ENCODE peak calls at places on chromosomes 16 and 17, in six cellular contexts. One of them, this sample, is unnamed.

GRCh38 chr17:61157246-61157887 is 242.3 kb upstream of the TBX2 start:
- DNase-seq in mesendoderm: no peak
- DNase-seq in neuronal stem cell: no peak
- DNase-seq in mesenchymal stem cell: peak; percentile 75
- DNase-seq in trophoblast cell: no peak
- DNase-seq in H1: no peak
- DNase-seq in this sample: peak; percentile 71

GRCh38 chr17:14525551-14526455 is 224.9 kb downstream of the HS3ST3B1 start:
- DNase-seq in mesendoderm: peak; percentile 35
- DNase-seq in neuronal stem cell: no peak
- DNase-seq in mesenchymal stem cell: no peak
- DNase-seq in trophoblast cell: peak; percentile 50
- DNase-seq in H1: peak; percentile 61
- DNase-seq in this sample: no peak

GRCh38 chr16:22184615-22184968 is 21.5 kb upstream of the EEF2K start:
- DNase-seq in mesendoderm: no peak
- DNase-seq in neuronal stem cell: no peak
- DNase-seq in mesenchymal stem cell: no peak
- DNase-seq in trophoblast cell: peak; percentile 8
- DNase-seq in H1: no peak
- DNase-seq in this sample: no peak

GRCh38 chr16:20674684-20675487 is 22.6 kb downstream of the ACSM1 start:
- DNase-seq in mesendoderm: peak; percentile 50
- DNase-seq in neuronal stem cell: no peak
- DNase-seq in mesenchymal stem cell: no peak
- DNase-seq in trophoblast cell: peak; percentile 51
- DNase-seq in H1: peak; percentile 51
- DNase-seq in this sample: no peak

GRCh38 chr16:4936991-4937781 is at the start of gene PPL:
- DNase-seq in mesendoderm: peak; percentile 95
- DNase-seq in neuronal stem cell: peak; percentile 65
- DNase-seq in mesenchymal stem cell: no peak
- DNase-seq in trophoblast cell: peak; percentile 77
- DNase-seq in H1: peak; percentile 98
- DNase-seq in this sample: no peak

GRCh38 chr17:83090424-83091256 is 11.2 kb downstream of the METRNL start:
- DNase-seq in mesendoderm: no peak
- DNase-seq in neuronal stem cell: no peak
- DNase-seq in mesenchymal stem cell: no peak
- DNase-seq in trophoblast cell: no peak
- DNase-seq in H1: no peak
- DNase-seq in this sample: no peak

GRCh38 chr16:86531193-86531550 is 20.8 kb downstream of the FOXF1 start:
- DNase-seq in mesendoderm: no peak
- DNase-seq in neuronal stem cell: no peak
- DNase-seq in mesenchymal stem cell: no peak
- DNase-seq in trophoblast cell: no peak
- DNase-seq in H1: no peak
- DNase-seq in this sample: no peak

GRCh38 chr17:7191571-7192270 is 12.6 kb upstream of the ASGR1 start:
- DNase-seq in mesendoderm: peak; percentile 79
- DNase-seq in neuronal stem cell: peak; percentile 73
- DNase-seq in mesenchymal stem cell: peak; percentile 39
- DNase-seq in trophoblast cell: peak; percentile 63
- DNase-seq in H1: peak; percentile 86
- DNase-seq in this sample: peak; percentile 31

GRCh38 chr16:89272631-89273030 is 55.1 kb downstream of the ZNF778 start:
- DNase-seq in mesendoderm: no peak
- DNase-seq in neuronal stem cell: no peak
- DNase-seq in mesenchymal stem cell: no peak
- DNase-seq in trophoblast cell: no peak
- DNase-seq in H1: no peak
- DNase-seq in this sample: no peak

GRCh38 chr17:19319771-19320505 is 42.6 kb downstream of the B9D1 start:
- DNase-seq in mesendoderm: no peak
- DNase-seq in neuronal stem cell: no peak
- DNase-seq in mesenchymal stem cell: no peak
- DNase-seq in trophoblast cell: peak; percentile 78
- DNase-seq in H1: no peak
- DNase-seq in this sample: no peak

GRCh38 chr16:72996291-72997062 is 51.5 kb downstream of the ZFHX3 start:
- DNase-seq in mesendoderm: no peak
- DNase-seq in neuronal stem cell: no peak
- DNase-seq in mesenchymal stem cell: no peak
- DNase-seq in trophoblast cell: peak; percentile 95
- DNase-seq in H1: no peak
- DNase-seq in this sample: no peak

GRCh38 chr16:82219298-82219697 is 49.3 kb upstream of the MPHOSPH6 start:
- DNase-seq in mesendoderm: no peak
- DNase-seq in neuronal stem cell: no peak
- DNase-seq in mesenchymal stem cell: no peak
- DNase-seq in trophoblast cell: no peak
- DNase-seq in H1: no peak
- DNase-seq in this sample: no peak

GRCh38 chr17:78442648-78443128 is 64.2 kb downstream of the PGS1 start:
- DNase-seq in mesendoderm: no peak
- DNase-seq in neuronal stem cell: no peak
- DNase-seq in mesenchymal stem cell: peak; percentile 56
- DNase-seq in trophoblast cell: peak; percentile 76
- DNase-seq in H1: no peak
- DNase-seq in this sample: peak; percentile 88

GRCh38 chr16:19088341-19088916 is 21.0 kb downstream of the COQ7 start:
- DNase-seq in mesendoderm: no peak
- DNase-seq in neuronal stem cell: no peak
- DNase-seq in mesenchymal stem cell: no peak
- DNase-seq in trophoblast cell: no peak
- DNase-seq in H1: no peak
- DNase-seq in this sample: no peak

GRCh38 chr16:68884867-68885266 is 41.5 kb downstream of the TANGO6 start:
- DNase-seq in mesendoderm: no peak
- DNase-seq in neuronal stem cell: no peak
- DNase-seq in mesenchymal stem cell: no peak
- DNase-seq in trophoblast cell: no peak
- DNase-seq in H1: no peak
- DNase-seq in this sample: no peak

GRCh38 chr17:46044286-46044928 is 45.4 kb downstream of the STH start:
- DNase-seq in mesendoderm: peak; percentile 94
- DNase-seq in neuronal stem cell: peak; percentile 58
- DNase-seq in mesenchymal stem cell: peak; percentile 88
- DNase-seq in trophoblast cell: peak; percentile 82
- DNase-seq in H1: no peak
- DNase-seq in this sample: peak; percentile 87

GRCh38 chr17:27343972-27344607 is 50.2 kb downstream of the WSB1 start:
- DNase-seq in mesendoderm: no peak
- DNase-seq in neuronal stem cell: no peak
- DNase-seq in mesenchymal stem cell: no peak
- DNase-seq in trophoblast cell: no peak
- DNase-seq in H1: no peak
- DNase-seq in this sample: no peak

GRCh38 chr16:66272461-66272860 is 94.0 kb upstream of the CDH5 start:
- DNase-seq in mesendoderm: no peak
- DNase-seq in neuronal stem cell: no peak
- DNase-seq in mesenchymal stem cell: no peak
- DNase-seq in trophoblast cell: no peak
- DNase-seq in H1: no peak
- DNase-seq in this sample: no peak

GRCh38 chr16:10088380-10088793 is 93.8 kb downstream of the GRIN2A start:
- DNase-seq in mesendoderm: no peak
- DNase-seq in neuronal stem cell: no peak
- DNase-seq in mesenchymal stem cell: no peak
- DNase-seq in trophoblast cell: no peak
- DNase-seq in H1: no peak
- DNase-seq in this sample: no peak

GRCh38 chr16:29995911-29996772 is at the start of gene INO80E:
- DNase-seq in mesendoderm: peak; percentile 98
- DNase-seq in neuronal stem cell: peak; percentile 95
- DNase-seq in mesenchymal stem cell: peak; percentile 96
- DNase-seq in trophoblast cell: peak; percentile 99
- DNase-seq in H1: peak; percentile 98
- DNase-seq in this sample: peak; percentile 93

GRCh38 chr16:23407436-23408125 is 45.4 kb downstream of the COG7 start:
- DNase-seq in mesendoderm: no peak
- DNase-seq in neuronal stem cell: no peak
- DNase-seq in mesenchymal stem cell: no peak
- DNase-seq in trophoblast cell: no peak
- DNase-seq in H1: no peak
- DNase-seq in this sample: no peak

GRCh38 chr17:7346761-7347614 is 5.0 kb upstream of the KCTD11 start:
- DNase-seq in mesendoderm: no peak
- DNase-seq in neuronal stem cell: no peak
- DNase-seq in mesenchymal stem cell: no peak
- DNase-seq in trophoblast cell: no peak
- DNase-seq in H1: no peak
- DNase-seq in this sample: no peak

GRCh38 chr16:56691885-56692284 is 9.6 kb downstream of the MT1X start:
- DNase-seq in mesendoderm: peak; percentile 87
- DNase-seq in neuronal stem cell: no peak
- DNase-seq in mesenchymal stem cell: no peak
- DNase-seq in trophoblast cell: peak; percentile 96
- DNase-seq in H1: no peak
- DNase-seq in this sample: peak; percentile 17

GRCh38 chr17:65797809-65798208 is 236.4 kb upstream of the AXIN2 start:
- DNase-seq in mesendoderm: peak; percentile 66
- DNase-seq in neuronal stem cell: no peak
- DNase-seq in mesenchymal stem cell: no peak
- DNase-seq in trophoblast cell: no peak
- DNase-seq in H1: peak; percentile 69
- DNase-seq in this sample: no peak

GRCh38 chr16:17275989-17276530 is 194.7 kb downstream of the XYLT1 start:
- DNase-seq in mesendoderm: no peak
- DNase-seq in neuronal stem cell: no peak
- DNase-seq in mesenchymal stem cell: no peak
- DNase-seq in trophoblast cell: no peak
- DNase-seq in H1: no peak
- DNase-seq in this sample: no peak

GRCh38 chr17:29592850-29593545 is at the start of gene ANKRD13B:
- DNase-seq in mesendoderm: no peak
- DNase-seq in neuronal stem cell: no peak
- DNase-seq in mesenchymal stem cell: no peak
- DNase-seq in trophoblast cell: peak; percentile 47
- DNase-seq in H1: peak; percentile 85
- DNase-seq in this sample: no peak

GRCh38 chr17:27860971-27861669 is 32.0 kb downstream of the LYRM9 start:
- DNase-seq in mesendoderm: no peak
- DNase-seq in neuronal stem cell: no peak
- DNase-seq in mesenchymal stem cell: no peak
- DNase-seq in trophoblast cell: no peak
- DNase-seq in H1: no peak
- DNase-seq in this sample: no peak

GRCh38 chr16:81567987-81568748 is 123.6 kb downstream of the CMIP start:
- DNase-seq in mesendoderm: no peak
- DNase-seq in neuronal stem cell: no peak
- DNase-seq in mesenchymal stem cell: peak; percentile 47
- DNase-seq in trophoblast cell: no peak
- DNase-seq in H1: no peak
- DNase-seq in this sample: peak; percentile 43

GRCh38 chr16:13999895-14000425 is 71.2 kb upstream of the MRTFB start:
- DNase-seq in mesendoderm: no peak
- DNase-seq in neuronal stem cell: no peak
- DNase-seq in mesenchymal stem cell: no peak
- DNase-seq in trophoblast cell: no peak
- DNase-seq in H1: no peak
- DNase-seq in this sample: no peak

GRCh38 chr16:83715217-83715920 is 92.4 kb upstream of the HSBP1 start:
- DNase-seq in mesendoderm: no peak
- DNase-seq in neuronal stem cell: no peak
- DNase-seq in mesenchymal stem cell: no peak
- DNase-seq in trophoblast cell: no peak
- DNase-seq in H1: no peak
- DNase-seq in this sample: no peak
- H3K4me3 ChIP-seq in mesendoderm: no peak overlapping the region
- H3K4me3 ChIP-seq in neuronal stem cell: no peak overlapping the region
- H3K4me3 ChIP-seq in mesenchymal stem cell: no peak overlapping the region
- H3K4me3 ChIP-seq in trophoblast cell: no peak overlapping the region
- H3K4me3 ChIP-seq in H1: no peak overlapping the region
- H3K4me3 ChIP-seq in this sample: no peak overlapping the region

DNA sequence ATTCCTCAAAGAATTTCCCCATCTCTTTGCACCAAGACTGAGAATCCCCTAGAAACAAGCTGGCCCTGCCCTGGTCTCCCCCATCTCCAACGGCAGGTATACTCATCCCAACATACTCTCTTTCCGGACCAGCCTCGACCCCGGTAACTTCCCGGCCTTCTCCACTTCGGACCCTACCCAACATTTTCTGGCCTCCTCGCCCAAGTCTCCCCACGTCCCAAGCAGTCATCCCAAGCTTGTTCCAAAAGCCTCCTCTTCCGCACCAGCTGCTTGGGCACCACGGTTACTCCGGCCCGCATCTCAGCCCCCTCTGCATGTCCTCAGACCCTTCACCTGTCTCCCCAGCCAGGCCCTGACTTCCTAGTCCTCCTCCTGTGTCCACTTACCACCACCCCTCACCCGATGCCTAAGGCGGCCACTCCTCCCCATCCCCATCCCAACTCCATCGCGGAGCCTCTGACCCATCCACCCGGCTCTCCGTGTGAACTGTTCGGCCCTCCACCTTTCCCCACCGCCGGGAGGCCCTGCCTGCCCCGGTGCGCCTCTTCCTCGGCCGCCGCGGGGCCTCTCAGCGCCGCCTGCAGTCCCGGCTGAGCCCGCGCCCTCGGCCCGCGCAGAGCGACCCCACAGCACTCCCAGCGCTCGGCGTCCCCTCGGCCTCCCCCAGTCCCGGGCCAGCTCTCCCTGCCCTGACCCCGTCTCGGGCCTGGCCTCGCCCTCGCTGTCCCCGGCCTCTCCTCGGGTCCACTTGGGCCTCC is 993 bp downstream of the PITPNA start:
- DNase-seq in mesendoderm: no peak
- DNase-seq in neuronal stem cell: no peak
- DNase-seq in mesenchymal stem cell: peak; percentile 44
- DNase-seq in trophoblast cell: peak; percentile 55
- DNase-seq in H1: peak; percentile 62
- DNase-seq in this sample: no peak
- H3K23ac ChIP-seq in mesendoderm: no peak overlapping the region
- H3K23ac ChIP-seq in neuronal stem cell: peak overlapping the region; percentile 82
- H3K23ac ChIP-seq in mesenchymal stem cell: peak overlapping the region; percentile 16
- H3K23ac ChIP-seq in trophoblast cell: no peak overlapping the region
- H3K23ac ChIP-seq in H1: no peak overlapping the region
- H3K23ac ChIP-seq in this sample: peak overlapping the region; percentile 62

DNA sequence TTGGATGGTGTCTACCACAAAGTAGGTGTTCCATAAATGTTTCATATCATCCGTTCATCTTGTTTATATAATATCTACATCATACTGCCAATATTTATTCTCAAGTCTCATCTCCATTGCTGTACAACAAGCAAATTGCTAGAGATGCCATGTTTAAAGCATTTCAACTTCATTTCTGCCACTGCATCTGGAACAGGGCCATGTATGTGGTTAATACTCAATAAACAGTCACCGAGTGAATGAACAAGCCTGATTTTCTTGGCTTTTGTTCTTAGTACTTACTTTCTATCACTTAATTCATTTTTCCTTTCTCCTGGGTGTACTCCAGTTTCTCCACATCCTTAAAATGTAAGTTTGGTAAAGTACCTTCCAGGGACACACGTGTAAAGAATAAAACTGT is 107.6 kb downstream of the KCNJ2 start:
- DNase-seq in mesendoderm: no peak
- DNase-seq in neuronal stem cell: no peak
- DNase-seq in mesenchymal stem cell: peak; percentile 15
- DNase-seq in trophoblast cell: no peak
- DNase-seq in H1: no peak
- DNase-seq in this sample: peak; percentile 32
- H3K27me3 ChIP-seq in mesendoderm: no peaks in the 10 kb centered on the region
- H3K27me3 ChIP-seq in neuronal stem cell: no peaks in the 10 kb centered on the region
- H3K27me3 ChIP-seq in mesenchymal stem cell: no peaks in the 10 kb centered on the region
- H3K27me3 ChIP-seq in trophoblast cell: no peaks in the 10 kb centered on the region
- H3K27me3 ChIP-seq in H1: no peaks in the 10 kb centered on the region
- H3K27me3 ChIP-seq in this sample: no peaks in the 10 kb centered on the region

GRCh38 chr17:41734139-41734948 is at the start of gene HAP1:
- DNase-seq in mesendoderm: peak; percentile 69
- DNase-seq in neuronal stem cell: peak; percentile 67
- DNase-seq in mesenchymal stem cell: peak; percentile 63
- DNase-seq in trophoblast cell: peak; percentile 60
- DNase-seq in H1: peak; percentile 93
- DNase-seq in this sample: peak; percentile 8
- H3K4me3 ChIP-seq in mesendoderm: peak within 1 kb of the TSS; percentile 43
- H3K4me3 ChIP-seq in neuronal stem cell: peak within 1 kb of the TSS; percentile 52
- H3K4me3 ChIP-seq in mesenchymal stem cell: peak within 1 kb of the TSS; percentile 61
- H3K4me3 ChIP-seq in trophoblast cell: peak within 1 kb of the TSS; percentile 61
- H3K4me3 ChIP-seq in H1: peak within 1 kb of the TSS; percentile 66
- H3K4me3 ChIP-seq in this sample: peak within 1 kb of the TSS; percentile 35